ENCODE peak calls at places on chromosomes 5 and 9, in ten cellular contexts. One of them, this sample, is unnamed.
A peak's percentile ranks its signal among the peaks of the same experiment; 100 is the strongest.

GRCh38 chr5:38029431-38030065 is 189.7 kb upstream of the GDNF start:
- DNase-seq in thyroid gland: no peak
- DNase-seq in neural progenitor cell: no peak
- DNase-seq in activated CD8-positive, alpha-beta memory T cell treated with anti-CD3 and anti-CD28 coated beads for 48 hours: no peak
- DNase-seq in stimulated activated CD4-positive, alpha-beta T cell treated with anti-CD3 and anti-CD28 coated beads, Interleukin-1b, Interleukin-23, amount 100 ng/mL, for 48 hours: no peak
- DNase-seq in pulmonary artery endothelial cell: no peak
- DNase-seq in GM23338: peak; percentile 12
- DNase-seq in HuH-7.5: no peak
- DNase-seq in endothelial cell of umbilical vein: no peak
- DNase-seq in AG08395: no peak
- DNase-seq in this sample: no peak

GRCh38 chr9:134622896-134623407 is 18.7 kb upstream of the COL5A1 start:
- DNase-seq in thyroid gland: no peak
- DNase-seq in neural progenitor cell: no peak
- DNase-seq in activated CD8-positive, alpha-beta memory T cell treated with anti-CD3 and anti-CD28 coated beads for 48 hours: no peak
- DNase-seq in stimulated activated CD4-positive, alpha-beta T cell treated with anti-CD3 and anti-CD28 coated beads, Interleukin-1b, Interleukin-23, amount 100 ng/mL, for 48 hours: no peak
- DNase-seq in pulmonary artery endothelial cell: no peak
- DNase-seq in GM23338: no peak
- DNase-seq in HuH-7.5: no peak
- DNase-seq in endothelial cell of umbilical vein: no peak
- DNase-seq in AG08395: no peak
- DNase-seq in this sample: no peak

GRCh38 chr9:75001719-75002421 is 26.2 kb downstream of the CARNMT1 start:
- DNase-seq in thyroid gland: no peak
- DNase-seq in neural progenitor cell: peak; percentile 82
- DNase-seq in activated CD8-positive, alpha-beta memory T cell treated with anti-CD3 and anti-CD28 coated beads for 48 hours: no peak
- DNase-seq in stimulated activated CD4-positive, alpha-beta T cell treated with anti-CD3 and anti-CD28 coated beads, Interleukin-1b, Interleukin-23, amount 100 ng/mL, for 48 hours: no peak
- DNase-seq in pulmonary artery endothelial cell: peak; percentile 67
- DNase-seq in GM23338: peak; percentile 90
- DNase-seq in HuH-7.5: peak; percentile 25
- DNase-seq in endothelial cell of umbilical vein: peak; percentile 82
- DNase-seq in AG08395: peak; percentile 63
- DNase-seq in this sample: peak; percentile 99

GRCh38 chr5:2263763-2264162 is 381.0 kb upstream of the IRX4 start:
- DNase-seq in thyroid gland: no peak
- DNase-seq in neural progenitor cell: no peak
- DNase-seq in activated CD8-positive, alpha-beta memory T cell treated with anti-CD3 and anti-CD28 coated beads for 48 hours: no peak
- DNase-seq in stimulated activated CD4-positive, alpha-beta T cell treated with anti-CD3 and anti-CD28 coated beads, Interleukin-1b, Interleukin-23, amount 100 ng/mL, for 48 hours: no peak
- DNase-seq in pulmonary artery endothelial cell: no peak
- DNase-seq in GM23338: no peak
- DNase-seq in HuH-7.5: no peak
- DNase-seq in endothelial cell of umbilical vein: no peak
- DNase-seq in AG08395: no peak
- DNase-seq in this sample: no peak

GRCh38 chr9:97984188-97985057 is 1.3 kb downstream of the ANP32B start:
- DNase-seq in thyroid gland: peak; percentile 83
- DNase-seq in neural progenitor cell: peak; percentile 73
- DNase-seq in activated CD8-positive, alpha-beta memory T cell treated with anti-CD3 and anti-CD28 coated beads for 48 hours: peak; percentile 57
- DNase-seq in stimulated activated CD4-positive, alpha-beta T cell treated with anti-CD3 and anti-CD28 coated beads, Interleukin-1b, Interleukin-23, amount 100 ng/mL, for 48 hours: peak; percentile 84
- DNase-seq in pulmonary artery endothelial cell: peak; percentile 24
- DNase-seq in GM23338: peak; percentile 56
- DNase-seq in HuH-7.5: peak; percentile 80
- DNase-seq in endothelial cell of umbilical vein: peak; percentile 66
- DNase-seq in AG08395: peak; percentile 81
- DNase-seq in this sample: peak; percentile 26

GRCh38 chr5:57366744-57367143 is 115.9 kb downstream of the ACTBL2 start:
- DNase-seq in thyroid gland: no peak
- DNase-seq in neural progenitor cell: no peak
- DNase-seq in activated CD8-positive, alpha-beta memory T cell treated with anti-CD3 and anti-CD28 coated beads for 48 hours: no peak
- DNase-seq in stimulated activated CD4-positive, alpha-beta T cell treated with anti-CD3 and anti-CD28 coated beads, Interleukin-1b, Interleukin-23, amount 100 ng/mL, for 48 hours: no peak
- DNase-seq in pulmonary artery endothelial cell: no peak
- DNase-seq in GM23338: no peak
- DNase-seq in HuH-7.5: peak; percentile 9
- DNase-seq in endothelial cell of umbilical vein: no peak
- DNase-seq in AG08395: peak; percentile 52
- DNase-seq in this sample: peak; percentile 77

GRCh38 chr5:152072076-152072475 is 147.4 kb upstream of the GLRA1 start:
- DNase-seq in thyroid gland: no peak
- DNase-seq in neural progenitor cell: no peak
- DNase-seq in activated CD8-positive, alpha-beta memory T cell treated with anti-CD3 and anti-CD28 coated beads for 48 hours: no peak
- DNase-seq in stimulated activated CD4-positive, alpha-beta T cell treated with anti-CD3 and anti-CD28 coated beads, Interleukin-1b, Interleukin-23, amount 100 ng/mL, for 48 hours: no peak
- DNase-seq in pulmonary artery endothelial cell: no peak
- DNase-seq in GM23338: no peak
- DNase-seq in HuH-7.5: no peak
- DNase-seq in endothelial cell of umbilical vein: no peak
- DNase-seq in AG08395: no peak
- DNase-seq in this sample: no peak

GRCh38 chr5:123371575-123372179 is 51.5 kb downstream of the CEP120 start:
- DNase-seq in thyroid gland: peak; percentile 71
- DNase-seq in neural progenitor cell: peak; percentile 65
- DNase-seq in activated CD8-positive, alpha-beta memory T cell treated with anti-CD3 and anti-CD28 coated beads for 48 hours: no peak
- DNase-seq in stimulated activated CD4-positive, alpha-beta T cell treated with anti-CD3 and anti-CD28 coated beads, Interleukin-1b, Interleukin-23, amount 100 ng/mL, for 48 hours: no peak
- DNase-seq in pulmonary artery endothelial cell: no peak
- DNase-seq in GM23338: peak; percentile 78
- DNase-seq in HuH-7.5: no peak
- DNase-seq in endothelial cell of umbilical vein: no peak
- DNase-seq in AG08395: peak; percentile 24
- DNase-seq in this sample: peak; percentile 22

GRCh38 chr5:59759600-59760357 is 133.7 kb downstream of the PDE4D start:
- DNase-seq in thyroid gland: no peak
- DNase-seq in neural progenitor cell: no peak
- DNase-seq in activated CD8-positive, alpha-beta memory T cell treated with anti-CD3 and anti-CD28 coated beads for 48 hours: no peak
- DNase-seq in stimulated activated CD4-positive, alpha-beta T cell treated with anti-CD3 and anti-CD28 coated beads, Interleukin-1b, Interleukin-23, amount 100 ng/mL, for 48 hours: no peak
- DNase-seq in pulmonary artery endothelial cell: no peak
- DNase-seq in GM23338: peak; percentile 41
- DNase-seq in HuH-7.5: no peak
- DNase-seq in endothelial cell of umbilical vein: peak; percentile 77
- DNase-seq in AG08395: no peak
- DNase-seq in this sample: no peak

GRCh38 chr9:15317836-15318235 is 10.8 kb upstream of the TTC39B start:
- DNase-seq in thyroid gland: no peak
- DNase-seq in neural progenitor cell: no peak
- DNase-seq in activated CD8-positive, alpha-beta memory T cell treated with anti-CD3 and anti-CD28 coated beads for 48 hours: no peak
- DNase-seq in stimulated activated CD4-positive, alpha-beta T cell treated with anti-CD3 and anti-CD28 coated beads, Interleukin-1b, Interleukin-23, amount 100 ng/mL, for 48 hours: no peak
- DNase-seq in pulmonary artery endothelial cell: no peak
- DNase-seq in GM23338: no peak
- DNase-seq in HuH-7.5: no peak
- DNase-seq in endothelial cell of umbilical vein: no peak
- DNase-seq in AG08395: no peak
- DNase-seq in this sample: no peak

GRCh38 chr9:21428235-21428634 is 12.0 kb upstream of the IFNA1 start:
- DNase-seq in thyroid gland: no peak
- DNase-seq in neural progenitor cell: no peak
- DNase-seq in activated CD8-positive, alpha-beta memory T cell treated with anti-CD3 and anti-CD28 coated beads for 48 hours: no peak
- DNase-seq in stimulated activated CD4-positive, alpha-beta T cell treated with anti-CD3 and anti-CD28 coated beads, Interleukin-1b, Interleukin-23, amount 100 ng/mL, for 48 hours: no peak
- DNase-seq in pulmonary artery endothelial cell: no peak
- DNase-seq in GM23338: no peak
- DNase-seq in HuH-7.5: no peak
- DNase-seq in endothelial cell of umbilical vein: no peak
- DNase-seq in AG08395: no peak
- DNase-seq in this sample: no peak

GRCh38 chr5:90563161-90563560 is 4.6 kb downstream of the ADGRV1 start:
- DNase-seq in thyroid gland: no peak
- DNase-seq in neural progenitor cell: no peak
- DNase-seq in activated CD8-positive, alpha-beta memory T cell treated with anti-CD3 and anti-CD28 coated beads for 48 hours: no peak
- DNase-seq in stimulated activated CD4-positive, alpha-beta T cell treated with anti-CD3 and anti-CD28 coated beads, Interleukin-1b, Interleukin-23, amount 100 ng/mL, for 48 hours: no peak
- DNase-seq in pulmonary artery endothelial cell: no peak
- DNase-seq in GM23338: peak; percentile 31
- DNase-seq in HuH-7.5: no peak
- DNase-seq in endothelial cell of umbilical vein: no peak
- DNase-seq in AG08395: no peak
- DNase-seq in this sample: no peak

GRCh38 chr9:69570091-69570451 is 102.1 kb downstream of the APBA1 start:
- DNase-seq in thyroid gland: no peak
- DNase-seq in neural progenitor cell: no peak
- DNase-seq in activated CD8-positive, alpha-beta memory T cell treated with anti-CD3 and anti-CD28 coated beads for 48 hours: no peak
- DNase-seq in stimulated activated CD4-positive, alpha-beta T cell treated with anti-CD3 and anti-CD28 coated beads, Interleukin-1b, Interleukin-23, amount 100 ng/mL, for 48 hours: no peak
- DNase-seq in pulmonary artery endothelial cell: no peak
- DNase-seq in GM23338: no peak
- DNase-seq in HuH-7.5: no peak
- DNase-seq in endothelial cell of umbilical vein: no peak
- DNase-seq in AG08395: no peak
- DNase-seq in this sample: no peak

GRCh38 chr5:4989121-4989520 is 151.0 kb upstream of the ADAMTS16 start:
- DNase-seq in thyroid gland: no peak
- DNase-seq in neural progenitor cell: no peak
- DNase-seq in activated CD8-positive, alpha-beta memory T cell treated with anti-CD3 and anti-CD28 coated beads for 48 hours: no peak
- DNase-seq in stimulated activated CD4-positive, alpha-beta T cell treated with anti-CD3 and anti-CD28 coated beads, Interleukin-1b, Interleukin-23, amount 100 ng/mL, for 48 hours: no peak
- DNase-seq in pulmonary artery endothelial cell: no peak
- DNase-seq in GM23338: no peak
- DNase-seq in HuH-7.5: no peak
- DNase-seq in endothelial cell of umbilical vein: no peak
- DNase-seq in AG08395: no peak
- DNase-seq in this sample: no peak